ENCODE peak calls at places on chromosomes 3 and 15, in six cellular contexts. I is adrenal gland; R is mammary epithelial cell; H is brain microvascular endothelial cell; O is CD8-positive, alpha-beta T cell; G is pancreas. E is an unnamed sample.

GRCh38 chr3:124886168-124887051 is 755 bp downstream of the ITGB5 start:
- DNase-seq in I (peak), R (peak), H (peak), O (no peak), G (peak), E (peak)

GRCh38 chr15:60396964-60397771 is 618 bp downstream of the ANXA2 start:
- DNase-seq in I (peak), R (peak), H (peak), O (peak), G (peak), E (peak)

GRCh38 chr3:82999777-83000176 is 1238.3 kb upstream of the GBE1 start:
- DNase-seq in I (no peak), R (no peak), H (no peak), O (no peak), G (no peak), E (no peak)

GRCh38 chr3:34924961-34925360 is 714.4 kb upstream of the ARPP21 start:
- DNase-seq in I (no peak), R (no peak), H (no peak), O (no peak), G (no peak), E (no peak)

GRCh38 chr3:102332205-102332604 is 102.6 kb upstream of the ZPLD1 start:
- DNase-seq in I (no peak), R (peak), H (no peak), O (no peak), G (no peak), E (no peak)

GRCh38 chr3:13107661-13108060 is 34.4 kb upstream of the IQSEC1 start:
- DNase-seq in I (no peak), R (no peak), H (no peak), O (no peak), G (no peak), E (no peak)

GRCh38 chr3:8622873-8623725 is 21.5 kb downstream of the SSUH2 start:
- DNase-seq in I (peak), R (peak), H (peak), O (peak), G (peak), E (peak)

GRCh38 chr3:143895805-143896204 is 47.5 kb upstream of the SLC9A9 start:
- DNase-seq in I (no peak), R (no peak), H (no peak), O (no peak), G (no peak), E (no peak)

GRCh38 chr15:88791637-88792036 is 11.6 kb upstream of the ACAN start:
- DNase-seq in I (no peak), R (peak), H (no peak), O (no peak), G (no peak), E (no peak)

GRCh38 chr15:35980719-35981118 is 434.8 kb upstream of the DPH6 start:
- DNase-seq in I (no peak), R (peak), H (no peak), O (no peak), G (no peak), E (no peak)

GRCh38 chr15:47551079-47551478 is 166.2 kb upstream of the SEMA6D start:
- DNase-seq in I (no peak), R (no peak), H (no peak), O (no peak), G (no peak), E (no peak)

GRCh38 chr3:161673845-161674244 is 177.2 kb downstream of the OTOL1 start:
- DNase-seq in I (no peak), R (no peak), H (no peak), O (no peak), G (no peak), E (no peak)

GRCh38 chr15:59294961-59295741 is 77.5 kb downstream of the MYO1E start:
- DNase-seq in I (no peak), R (peak), H (peak), O (no peak), G (no peak), E (no peak)

GRCh38 chr3:150890320-150890719 is 14.9 kb downstream of the MINDY4B start:
- DNase-seq in I (no peak), R (no peak), H (no peak), O (no peak), G (no peak), E (no peak)
- H3K27ac ChIP-seq in I (no peak), R (no peak), H (no peak), O (no peak), G (no peak), E (no peak)

GRCh38 chr3:116701070-116701469 is 8.5 kb upstream of the TUSC7 start:
- DNase-seq in I (no peak), R (no peak), H (no peak), O (no peak), G (no peak), E (no peak)

GRCh38 chr3:116707531-116707930 is 2.0 kb upstream of the TUSC7 start:
- DNase-seq in I (no peak), R (no peak), H (no peak), O (no peak), G (no peak), E (no peak)

DNA sequence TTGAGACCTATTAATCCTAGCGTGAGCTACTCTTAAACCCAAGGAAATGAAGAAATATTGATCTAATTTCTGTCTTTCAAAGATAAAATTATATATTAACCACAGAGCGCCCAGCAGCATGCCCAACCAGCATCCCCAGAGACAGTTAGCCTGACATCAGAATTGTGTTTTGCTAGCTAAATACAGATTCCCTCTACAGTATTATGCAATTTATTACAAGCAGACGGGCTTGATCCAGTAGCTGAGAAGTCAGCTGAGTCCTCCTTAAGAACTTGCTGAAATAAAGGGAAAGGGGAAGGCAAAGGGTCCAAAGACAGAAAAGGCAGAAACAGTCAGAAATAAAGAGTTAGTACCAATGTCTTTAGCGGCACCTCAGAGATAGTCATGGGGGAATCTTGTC is 7.2 kb upstream of the TUSC7 start:
- DNase-seq in I (no peak), R (no peak), H (no peak), O (no peak), G (no peak), E (no peak)
- TF ChIP-seq CTCF in I (no peak), R (no peak), H (no peak), O (no peak), G (no peak), E (no peak)

GRCh38 chr3:30290479-30290878 is 315.9 kb upstream of the TGFBR2 start:
- DNase-seq in I (no peak), R (no peak), H (no peak), O (no peak), G (peak), E (no peak)
- H3K27ac ChIP-seq in I (no peak), R (no peak), H (no peak), O (no peak), G (no peak), E (no peak)

GRCh38 chr3:24968076-24968475 is 460.0 kb upstream of the RARB start:
- DNase-seq in I (no peak), R (no peak), H (no peak), O (no peak), G (no peak), E (no peak)

GRCh38 chr3:24965706-24966105 is 462.4 kb upstream of the RARB start:
- DNase-seq in I (no peak), R (no peak), H (no peak), O (no peak), G (no peak), E (no peak)

GRCh38 chr3:24958910-24959447 is 464.3 kb upstream of the THRB start:
- DNase-seq in I (no peak), R (no peak), H (no peak), O (no peak), G (no peak), E (no peak)

DNA sequence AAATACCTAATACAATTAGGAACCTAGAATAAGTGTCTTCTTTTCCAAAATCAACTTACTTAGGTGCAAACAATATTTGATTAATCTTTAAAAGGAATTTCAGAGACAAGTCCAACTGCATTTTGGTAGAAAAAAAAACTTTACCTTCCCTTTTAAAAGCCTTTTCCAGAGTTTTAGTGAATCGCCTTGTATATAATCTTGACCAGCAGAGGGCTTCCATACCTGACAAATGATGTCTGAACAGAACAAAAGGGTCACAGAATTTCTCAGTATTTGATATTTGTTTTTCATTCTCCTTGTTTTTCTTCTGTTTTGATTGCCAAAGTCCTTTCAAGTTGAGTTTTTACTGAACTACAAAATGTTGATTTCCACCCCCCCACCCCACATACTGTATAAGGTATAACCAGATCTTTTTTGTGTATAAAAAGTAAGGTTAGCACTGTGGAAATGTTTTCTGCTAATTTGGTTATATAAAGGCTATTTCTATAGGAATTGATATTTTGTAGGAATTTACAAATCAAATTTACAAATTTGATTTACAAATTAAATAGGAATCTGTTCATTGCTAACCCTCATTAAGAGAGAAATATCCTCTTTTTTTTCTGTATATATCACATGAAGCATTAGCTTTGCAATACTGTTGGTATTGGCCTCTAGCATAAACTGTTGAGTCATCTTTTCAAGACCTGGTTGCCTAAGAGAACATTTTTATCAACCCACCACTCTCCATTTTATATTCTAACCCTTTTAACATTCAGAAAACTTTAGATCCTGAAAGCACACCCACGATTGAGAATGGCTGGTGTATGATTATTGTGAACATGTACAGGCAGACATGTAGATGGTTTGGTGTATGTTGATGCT is 464.1 kb upstream of the RARB start:
- DNase-seq in I (no peak), R (peak), H (peak), O (no peak), G (no peak), E (no peak)
- TF ChIP-seq CTCF in I (peak), R (peak), H (peak), O (no peak), G (no peak), E (peak)

GRCh38 chr3:160134454-160134853 is 90.8 kb upstream of the C3orf80 start:
- DNase-seq in I (no peak), R (no peak), H (no peak), O (no peak), G (no peak), E (no peak)
- H3K27ac ChIP-seq in I (no peak), R (no peak), H (no peak), O (no peak), G (no peak), E (no peak)

GRCh38 chr3:106570426-106570825 is 701.6 kb upstream of the CBLB start:
- DNase-seq in I (no peak), R (no peak), H (no peak), O (no peak), G (no peak), E (no peak)

GRCh38 chr3:106560451-106560966 is 691.7 kb upstream of the CBLB start:
- DNase-seq in I (no peak), R (peak), H (peak), O (no peak), G (no peak), E (no peak)

DNA sequence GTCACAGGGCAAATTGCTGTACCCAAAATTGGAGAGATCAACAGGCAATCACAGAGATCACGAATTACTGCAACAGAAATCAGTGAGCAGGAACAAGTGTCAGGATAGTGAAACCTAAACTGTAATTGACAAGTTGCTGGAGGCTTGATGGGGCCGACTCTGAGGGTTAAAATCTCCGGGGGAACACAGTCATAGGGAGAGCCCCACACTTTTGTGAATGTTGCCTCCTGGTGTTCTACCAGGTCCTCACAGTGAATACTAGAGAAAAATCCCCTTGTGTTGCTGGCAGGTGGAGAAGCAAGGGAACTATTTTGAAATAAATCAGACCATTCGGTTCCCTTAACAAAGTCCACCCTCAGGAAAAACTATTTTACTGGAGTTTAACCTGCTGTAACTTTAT is 697.5 kb upstream of the CBLB start:
- DNase-seq in I (no peak), R (no peak), H (no peak), O (no peak), G (no peak), E (no peak)
- TF ChIP-seq CTCF in I (no peak), R (no peak), H (peak), O (no peak), G (no peak), E (no peak)

GRCh38 chr3:25433106-25433505 is 5.0 kb downstream of the RARB start:
- DNase-seq in I (no peak), R (peak), H (no peak), O (no peak), G (no peak), E (no peak)
- H3K27ac ChIP-seq in I (peak), R (no peak), H (peak), O (no peak), G (no peak), E (peak)

GRCh38 chr15:66498501-66499386 is 1.2 kb upstream of the SNAPC5 start:
- DNase-seq in I (no peak), R (no peak), H (no peak), O (no peak), G (no peak), E (no peak)
- TF ChIP-seq CTCF in I (peak), R (peak), H (peak), O (peak), G (no peak), E (peak)

GRCh38 chr3:46222435-46223161 is 14.5 kb upstream of the CCR1 start:
- DNase-seq in I (no peak), R (no peak), H (no peak), O (no peak), G (no peak), E (no peak)
- H3K27ac ChIP-seq in I (peak), R (no peak), H (no peak), O (no peak), G (no peak), E (no peak)

E was measured in transverse colon.